ENCODE peak calls at places on chromosomes 2 and 18, in five cellular contexts. U, H, A, V and P are unnamed samples.

GRCh38 chr2:112541315-112542122 is 746 bp upstream of the POLR1B start:
- DNase-seq in A (no peak), V (peak; percentile 84), H (peak; percentile 40), U (peak; percentile 67), P (no peak)

GRCh38 chr2:85237849-85238570 is 89.8 kb downstream of the TGOLN2 start:
- DNase-seq in A (no peak), H (no peak), V (no peak), U (peak; percentile 21), P (no peak)

GRCh38 chr2:88738271-88738670 is 46.8 kb downstream of the RPIA start:
- DNase-seq in V (no peak), H (no peak), U (no peak), A (no peak), P (no peak)

GRCh38 chr18:3162181-3162580 is 57.6 kb downstream of the MYOM1 start:
- DNase-seq in U (no peak), A (no peak), H (no peak), V (no peak), P (no peak)

GRCh38 chr2:65367517-65367916 is 64.9 kb downstream of the SPRED2 start:
- DNase-seq in A (no peak), V (no peak), U (no peak), H (no peak), P (peak; percentile 39)

GRCh38 chr2:38957972-38958371 is 68.3 kb downstream of the ARHGEF33 start:
- DNase-seq in A (no peak), H (no peak), U (no peak), V (no peak), P (no peak)

GRCh38 chr18:76801567-76802505 is 20.5 kb upstream of the ZNF236 start:
- DNase-seq in A (no peak), H (peak; percentile 21), V (peak; percentile 73), U (peak; percentile 65), P (no peak)

GRCh38 chr2:98608962-98609604 is 694 bp downstream of the UNC50 start:
- DNase-seq in H (no peak), A (no peak), U (peak; percentile 43), V (no peak), P (no peak)

GRCh38 chr2:238902285-238902684 is 54.4 kb downstream of the TWIST2 start:
- DNase-seq in H (no peak), V (no peak), A (no peak), U (no peak), P (no peak)

GRCh38 chr2:177667626-177668025 is 275.1 kb downstream of the AGPS start:
- DNase-seq in A (no peak), U (no peak), V (no peak), H (no peak), P (no peak)

GRCh38 chr2:46481541-46482193 is 2.3 kb downstream of the TMEM247 start:
- DNase-seq in A (no peak), V (no peak), U (no peak), H (no peak), P (no peak)

GRCh38 chr18:12021077-12021476 is 39.8 kb downstream of the IMPA2 start:
- DNase-seq in U (no peak), V (no peak), A (no peak), H (no peak), P (no peak)

GRCh38 chr2:95329891-95330822 is 33.0 kb downstream of the KCNIP3 start:
- DNase-seq in H (no peak), U (no peak), A (no peak), V (no peak), P (no peak)

GRCh38 chr2:167933097-167933814 is 314.1 kb downstream of the STK39 start:
- DNase-seq in U (no peak), A (no peak), H (no peak), V (no peak), P (no peak)

GRCh38 chr18:74239567-74239966 is 52.2 kb downstream of the CYB5A start:
- DNase-seq in V (no peak), A (no peak), H (no peak), U (no peak), P (no peak)

GRCh38 chr2:95025406-95026319 is at the start of gene MAL:
- DNase-seq in H (no peak), V (peak; percentile 76), U (peak; percentile 38), A (no peak), P (no peak)

GRCh38 chr2:57890993-57891688 is 155.5 kb upstream of the VRK2 start:
- DNase-seq in V (no peak), A (no peak), U (no peak), H (no peak), P (no peak)

GRCh38 chr2:28767367-28767766 is 15.7 kb downstream of the PPP1CB start:
- DNase-seq in H (no peak), U (no peak), A (no peak), V (no peak), P (no peak)

GRCh38 chr2:50743471-50743870 is 288.5 kb downstream of the NRXN1 start:
- DNase-seq in U (no peak), A (no peak), H (no peak), V (no peak), P (no peak)

GRCh38 chr2:234435836-234436481 is 60.9 kb downstream of the ARL4C start:
- DNase-seq in U (no peak), H (no peak), V (no peak), A (no peak), P (no peak)

GRCh38 chr18:55001625-55002024 is 42.4 kb upstream of the CCDC68 start:
- DNase-seq in H (no peak), A (no peak), V (no peak), U (no peak), P (no peak)

GRCh38 chr2:94871226-94872087 is at the start of gene TEKT4:
- DNase-seq in U (peak; percentile 2), V (peak; percentile 32), H (no peak), A (no peak), P (no peak)

GRCh38 chr2:8575810-8576423 is 105.9 kb upstream of the ID2 start:
- DNase-seq in H (no peak), U (no peak), A (no peak), V (no peak), P (no peak)

GRCh38 chr2:164023896-164024295 is 288.1 kb upstream of the FIGN start:
- DNase-seq in A (no peak), U (no peak), V (no peak), H (no peak), P (no peak)

GRCh38 chr2:140657657-140658056 is 1473.2 kb downstream of the LRP1B start:
- DNase-seq in U (no peak), H (no peak), V (no peak), A (no peak), P (no peak)

GRCh38 chr2:182866461-182867369 is at the start of gene FRZB:
- DNase-seq in V (peak; percentile 39), A (no peak), U (peak; percentile 88), H (peak; percentile 37), P (no peak)

GRCh38 chr18:72544092-72544886 is at the start of gene CBLN2:
- DNase-seq in H (no peak), U (peak; percentile 92), A (no peak), V (peak; percentile 66), P (no peak)

GRCh38 chr2:40202798-40203400 is 249.0 kb downstream of the SLC8A1 start:
- DNase-seq in U (no peak), A (no peak), H (no peak), V (no peak), P (no peak)

GRCh38 chr2:31202041-31202440 is 15.3 kb downstream of the CAPN14 start:
- DNase-seq in H (no peak), V (no peak), A (no peak), U (no peak), P (no peak)

GRCh38 chr2:230924470-230925341 is at the start of gene GPR55:
- DNase-seq in U (no peak), A (no peak), H (no peak), V (peak; percentile 71), P (no peak)

GRCh38 chr18:44733754-44734465 is 53.2 kb downstream of the SETBP1 start:
- DNase-seq in U (no peak), A (no peak), V (no peak), H (no peak), P (no peak)

GRCh38 chr2:236629961-236630872 is 60.6 kb downstream of the ACKR3 start:
- DNase-seq in A (no peak), U (peak; percentile 66), V (no peak), H (no peak), P (no peak)

GRCh38 chr2:8253781-8254180 is 428.1 kb upstream of the ID2 start:
- DNase-seq in H (no peak), V (no peak), U (no peak), A (no peak), P (no peak)

GRCh38 chr2:11495844-11496271 is 29.9 kb upstream of the E2F6 start:
- DNase-seq in V (no peak), A (no peak), H (no peak), U (peak; percentile 34), P (no peak)

GRCh38 chr2:200873561-200873960 is 9.1 kb upstream of the CLK1 start:
- DNase-seq in H (no peak), A (no peak), V (no peak), U (no peak), P (no peak)